ENCODE peak calls at places on chromosomes 13 and 19, in five cellular contexts. N is thyroid gland, U is IMR-90, W is tibial nerve, E is breast epithelium. F is an unnamed sample.

GRCh38 chr13:29704648-29705047 is 109.2 kb upstream of the SLC7A1 start:
- DNase-seq in N (peak; percentile 56), U (no peak), W (no peak), E (no peak), F (no peak)

GRCh38 chr13:23642110-23642509 is 71.9 kb downstream of the TNFRSF19 start:
- DNase-seq in N (no peak), U (peak; percentile 30), W (no peak), E (no peak), F (no peak)

GRCh38 chr19:49155830-49156346 is 692 bp upstream of the HRC start:
- DNase-seq in N (no peak), U (no peak), W (no peak), E (no peak), F (no peak)

GRCh38 chr19:9883231-9883758 is 48.2 kb downstream of the PIN1 start:
- DNase-seq in N (no peak), U (no peak), W (no peak), E (no peak), F (no peak)

GRCh38 chr19:38869160-38869835 is 8.8 kb downstream of the RINL start:
- DNase-seq in N (peak; percentile 32), U (no peak), W (no peak), E (no peak), F (no peak)

GRCh38 chr13:26377038-26377437 is 123.1 kb downstream of the CDK8 start:
- DNase-seq in N (peak; percentile 9), U (peak; percentile 3), W (no peak), E (no peak), F (no peak)

GRCh38 chr19:31014668-31015067 is 334.6 kb downstream of the TSHZ3 start:
- DNase-seq in N (no peak), U (no peak), W (no peak), E (no peak), F (no peak)

GRCh38 chr19:39386557-39386956 is 4.3 kb downstream of the PAF1 start:
- DNase-seq in N (no peak), U (no peak), W (no peak), E (no peak), F (no peak)

GRCh38 chr13:110920038-110920437 is 5.2 kb upstream of the ANKRD10 start:
- DNase-seq in N (peak; percentile 18), U (no peak), W (no peak), E (no peak), F (no peak)

DNA sequence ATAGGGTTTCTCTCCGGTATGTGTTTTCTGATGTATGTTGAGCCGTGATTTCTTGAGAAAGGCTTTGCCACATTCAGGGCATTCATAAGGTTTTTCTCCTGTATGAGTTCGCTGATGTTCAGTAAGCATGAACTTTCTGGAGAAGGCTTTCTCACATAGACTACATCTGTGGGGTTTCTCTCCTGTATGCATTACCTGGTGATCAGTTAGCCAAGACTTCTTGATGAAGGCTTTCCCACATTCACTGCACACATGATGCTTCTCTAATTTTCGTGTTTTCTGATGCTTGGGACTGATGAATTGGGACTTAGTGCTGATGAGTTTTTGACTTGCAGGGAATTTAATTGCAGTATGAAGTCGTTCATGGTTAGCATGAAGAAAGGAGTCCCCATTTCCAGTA is 21.1 kb downstream of the ZNF350 start:
- DNase-seq in N (no peak), U (no peak), W (no peak), E (no peak), F (no peak)
- H3K9me3 ChIP-seq in N (no peaks in the 10 kb centered on the region), U (peaks cover 53% of the 10 kb centered on the region), W (peaks cover 34% of the 10 kb centered on the region), E (peaks cover 100% of the 10 kb centered on the region), F (peaks cover 68% of the 10 kb centered on the region)

GRCh38 chr13:20340759-20341161 is 108.6 kb upstream of the GJB6 start:
- DNase-seq in N (no peak), U (no peak), W (peak; percentile 58), E (no peak), F (no peak)
- H3K27ac ChIP-seq in N (no peak overlapping the region), U (no peak overlapping the region), W (peak overlapping the region; percentile 61), E (no peak overlapping the region), F (no peak overlapping the region)

DNA sequence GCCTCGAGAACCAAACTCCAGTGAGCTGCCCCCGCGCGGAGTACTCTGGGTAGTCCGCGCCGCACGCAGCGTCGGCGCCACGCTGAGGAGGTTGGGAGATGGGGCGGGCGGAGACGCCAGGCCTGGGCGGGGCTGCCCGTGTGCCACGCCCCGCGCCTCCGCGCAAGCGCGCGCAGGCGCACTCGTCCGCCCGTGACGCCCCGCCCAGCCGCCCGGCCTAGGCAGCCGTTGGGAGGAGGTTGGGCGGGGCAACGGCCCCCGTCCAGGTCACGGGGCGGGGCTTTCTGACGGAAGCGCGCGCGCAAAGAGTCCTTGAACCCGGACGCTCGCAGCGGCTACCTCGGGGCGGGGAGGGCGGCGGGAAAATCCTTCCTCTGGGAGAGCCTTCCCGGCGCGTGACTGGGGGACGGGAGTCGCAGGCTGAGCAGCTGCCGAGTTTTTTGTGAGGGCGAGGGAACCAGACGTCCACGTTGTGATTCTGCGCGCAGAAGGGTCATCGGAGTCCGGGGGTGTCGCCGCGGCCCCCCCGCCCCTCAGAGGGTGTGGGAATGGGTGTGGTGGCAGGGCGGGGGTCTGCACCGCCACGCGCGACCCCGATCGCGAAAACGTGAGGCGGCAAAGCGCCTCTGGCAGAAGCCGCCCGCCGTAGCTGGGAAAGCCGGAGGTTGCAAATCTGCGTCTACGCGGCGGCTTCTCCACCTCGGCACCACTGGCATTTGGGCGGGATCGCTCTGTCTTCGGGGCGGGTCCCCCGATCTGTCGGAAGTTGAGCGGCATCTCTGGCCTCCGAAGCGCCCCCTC is at the start of gene MED26:
- DNase-seq in N (peak; percentile 93), U (peak; percentile 90), W (peak; percentile 88), E (peak; percentile 92), F (peak; percentile 99)
- TF ChIP-seq CTCF in N (no peak), U (no peak), W (peak; percentile 53), E (no peak), F (no peak)

DNA sequence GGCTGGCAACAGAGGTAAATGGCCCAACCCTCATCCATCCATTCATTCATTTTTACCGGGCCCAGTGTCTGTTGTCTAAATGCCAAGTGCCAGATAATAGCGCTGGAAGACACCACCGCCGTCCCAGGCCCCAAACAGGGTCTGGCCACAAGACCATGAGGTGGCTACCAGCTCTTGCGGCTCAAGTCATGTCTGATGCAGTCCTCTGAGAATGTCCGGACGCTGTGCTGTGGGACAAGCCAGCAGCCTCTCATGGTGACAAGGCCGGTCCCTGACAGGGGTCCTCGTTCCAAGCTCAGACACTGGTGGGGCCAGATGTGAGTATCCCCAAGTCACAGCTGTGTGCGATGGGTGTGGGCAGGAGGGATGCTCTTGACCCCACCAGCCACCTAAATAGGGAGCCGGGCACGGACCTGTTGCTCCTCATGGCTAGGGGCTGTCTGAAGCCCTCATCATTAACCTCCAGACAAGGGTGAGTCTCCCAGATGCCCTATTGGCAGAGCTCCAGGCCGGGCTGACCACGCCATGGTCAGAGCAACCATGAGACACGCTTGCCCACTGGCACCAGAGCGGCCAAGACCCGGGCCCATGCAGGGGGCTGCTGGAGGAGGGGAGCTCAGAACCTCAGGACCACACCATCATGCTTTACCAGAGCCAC is 58.4 kb downstream of the MLLT1 start:
- DNase-seq in N (no peak), U (no peak), W (no peak), E (no peak), F (no peak)
- H3K9me3 ChIP-seq in N (no peaks in the 10 kb centered on the region), U (no peaks in the 10 kb centered on the region), W (no peaks in the 10 kb centered on the region), E (no peaks in the 10 kb centered on the region), F (no peaks in the 10 kb centered on the region)

GRCh38 chr19:2790557-2791271 is 5.4 kb downstream of the THOP1 start:
- DNase-seq in N (no peak), U (no peak), W (no peak), E (no peak), F (peak; percentile 89)
- H3K27ac ChIP-seq in N (peak overlapping the region; percentile 64), U (no peak overlapping the region), W (no peak overlapping the region), E (no peak overlapping the region), F (no peak overlapping the region)

DNA sequence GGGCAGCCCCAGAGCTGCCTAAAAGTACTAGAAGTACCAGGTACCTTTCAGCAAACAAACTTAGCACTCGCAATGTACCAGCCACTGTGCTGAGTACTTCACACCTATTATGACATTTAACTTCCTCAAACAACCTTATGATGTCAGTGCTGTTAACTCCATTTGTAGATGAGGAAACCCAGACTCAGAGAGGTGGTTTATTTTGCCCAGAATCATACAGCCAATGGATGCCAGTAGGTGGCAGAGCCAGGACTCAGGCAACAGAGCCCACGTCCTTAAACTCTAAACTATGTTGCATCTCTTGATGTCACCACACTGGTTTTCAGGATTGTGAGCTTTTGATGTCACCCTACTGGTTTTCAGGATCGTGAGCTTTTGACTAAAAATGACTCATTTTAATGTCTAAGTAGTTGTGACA is 78.9 kb downstream of the FLT1 start:
- DNase-seq in N (no peak), U (no peak), W (no peak), E (no peak), F (no peak)
- TF ChIP-seq CTCF in N (no peak), U (no peak), W (no peak), E (no peak), F (no peak)

GRCh38 chr19:56827708-56828107 is 12.8 kb downstream of the PEG3 start:
- DNase-seq in N (no peak), U (no peak), W (no peak), E (no peak), F (no peak)
- H3K9me3 ChIP-seq in N (no peaks in the 10 kb centered on the region), U (peaks cover 37% of the 10 kb centered on the region), W (no peaks in the 10 kb centered on the region), E (no peaks in the 10 kb centered on the region), F (no peaks in the 10 kb centered on the region)

DNA sequence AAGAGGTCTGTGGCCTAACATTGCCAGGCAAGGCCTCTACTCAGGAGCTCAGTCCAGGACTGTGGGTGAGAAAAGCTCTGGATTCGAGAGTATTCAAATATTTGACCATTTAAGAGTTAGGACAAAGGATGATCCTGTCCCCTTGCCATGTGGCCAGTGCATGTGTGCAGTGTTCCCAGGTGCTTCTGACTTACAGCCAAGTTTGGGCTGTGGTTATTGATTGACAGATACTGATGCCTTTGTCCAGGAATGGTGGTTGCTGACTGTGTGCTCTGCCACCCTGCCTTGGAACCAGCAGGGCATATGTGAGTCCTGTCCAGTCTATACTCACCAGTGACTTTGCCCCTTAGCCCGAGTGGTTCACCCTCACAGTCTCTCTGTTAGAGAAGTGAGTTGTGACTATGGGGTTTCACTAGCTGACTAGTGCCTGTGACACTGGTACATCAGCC is 51.9 kb downstream of the GARRE1 start:
- DNase-seq in N (no peak), U (no peak), W (no peak), E (no peak), F (no peak)
- H3K27ac ChIP-seq in N (peak overlapping the region; percentile 4), U (no peak overlapping the region), W (peak overlapping the region; percentile 38), E (peak overlapping the region; percentile 50), F (no peak overlapping the region)

DNA sequence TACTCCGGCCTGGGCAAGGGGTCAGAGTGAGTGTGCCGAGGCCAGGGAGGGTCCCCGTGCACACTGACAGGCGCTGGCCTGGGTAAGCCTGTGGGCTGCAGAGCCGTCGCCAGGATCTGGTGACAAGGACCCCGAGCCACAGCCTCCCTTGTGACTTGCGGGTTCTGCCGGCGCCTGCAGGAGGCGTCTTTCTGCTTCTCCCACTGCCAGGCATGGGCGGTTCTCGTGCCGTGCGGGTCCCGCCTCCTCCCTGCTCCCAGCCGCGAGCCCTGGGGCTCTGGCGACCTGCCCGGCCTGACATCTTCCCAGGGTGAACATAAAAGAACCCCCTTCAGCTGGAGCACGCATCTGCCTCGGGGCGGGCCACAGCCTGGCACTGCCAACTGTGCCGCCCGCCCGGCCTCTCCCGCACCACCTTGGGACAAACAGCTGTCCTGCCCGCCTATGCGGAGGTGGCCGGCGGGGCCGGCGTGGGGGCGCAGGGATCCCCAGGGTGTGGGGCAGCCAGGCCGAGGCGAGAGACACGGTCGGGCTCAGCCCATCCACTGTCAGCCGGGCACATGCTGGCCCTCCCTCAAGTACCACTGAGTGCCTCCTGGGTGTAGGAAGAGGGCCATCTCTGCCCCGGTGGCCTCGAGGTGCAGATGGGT is 1.5 kb upstream of the HCN2 start:
- DNase-seq in N (peak; percentile 51), U (peak; percentile 72), W (no peak), E (peak; percentile 52), F (no peak)
- TF ChIP-seq CTCF in N (no peak), U (peak; percentile 61), W (no peak), E (peak; percentile 52), F (no peak)

GRCh38 chr19:27851543-27852060 is 1361.3 kb downstream of the UQCRFS1 start:
- DNase-seq in N (no peak), U (no peak), W (no peak), E (no peak), F (no peak)
- H3K9me3 ChIP-seq in N (no peaks in the 10 kb centered on the region), U (peaks cover 22% of the 10 kb centered on the region), W (no peaks in the 10 kb centered on the region), E (peaks cover 20% of the 10 kb centered on the region), F (peaks cover 15% of the 10 kb centered on the region)

F was measured in ovary.